ENCODE peak calls at places on chromosome 21, in ten cellular contexts. One of them, this sample, is unnamed.

GRCh38 chr21:38913120-38913975 is 107.6 kb downstream of the ETS2 start:
- DNase-seq in stomach: peak; percentile 93
- DNase-seq in Peyer's patch: peak; percentile 94
- DNase-seq in heart left ventricle: peak; percentile 74
- DNase-seq in uterus: peak; percentile 82
- DNase-seq in suprapubic skin: peak; percentile 86
- DNase-seq in breast epithelium: peak; percentile 89
- DNase-seq in tibial nerve: peak; percentile 54
- DNase-seq in IMR-90: peak; percentile 69
- DNase-seq in sigmoid colon: peak; percentile 91
- DNase-seq in this sample: no peak

GRCh38 chr21:31252611-31253010 is 91.5 kb downstream of the TIAM1 start:
- DNase-seq in suprapubic skin: no peak
- DNase-seq in uterus: no peak
- DNase-seq in breast epithelium: no peak
- DNase-seq in stomach: no peak
- DNase-seq in sigmoid colon: no peak
- DNase-seq in heart left ventricle: no peak
- DNase-seq in tibial nerve: no peak
- DNase-seq in IMR-90: no peak
- DNase-seq in Peyer's patch: no peak
- DNase-seq in this sample: no peak

GRCh38 chr21:43686811-43687565 is 27.6 kb downstream of the RRP1B start:
- DNase-seq in sigmoid colon: no peak
- DNase-seq in Peyer's patch: no peak
- DNase-seq in tibial nerve: no peak
- DNase-seq in stomach: no peak
- DNase-seq in suprapubic skin: no peak
- DNase-seq in IMR-90: no peak
- DNase-seq in breast epithelium: no peak
- DNase-seq in uterus: no peak
- DNase-seq in heart left ventricle: no peak
- DNase-seq in this sample: no peak

GRCh38 chr21:26332873-26333272 is 162.3 kb upstream of the APP start:
- DNase-seq in suprapubic skin: no peak
- DNase-seq in breast epithelium: no peak
- DNase-seq in uterus: no peak
- DNase-seq in heart left ventricle: no peak
- DNase-seq in Peyer's patch: no peak
- DNase-seq in IMR-90: no peak
- DNase-seq in tibial nerve: no peak
- DNase-seq in sigmoid colon: no peak
- DNase-seq in stomach: no peak
- DNase-seq in this sample: no peak

GRCh38 chr21:27261676-27262075 is 294.8 kb upstream of the ADAMTS5 start:
- DNase-seq in tibial nerve: no peak
- DNase-seq in uterus: no peak
- DNase-seq in heart left ventricle: no peak
- DNase-seq in stomach: no peak
- DNase-seq in Peyer's patch: no peak
- DNase-seq in sigmoid colon: no peak
- DNase-seq in breast epithelium: no peak
- DNase-seq in suprapubic skin: no peak
- DNase-seq in IMR-90: no peak
- DNase-seq in this sample: no peak

GRCh38 chr21:34846601-34847112 is 177.9 kb downstream of the CLIC6 start:
- DNase-seq in uterus: no peak
- DNase-seq in heart left ventricle: no peak
- DNase-seq in tibial nerve: no peak
- DNase-seq in Peyer's patch: no peak
- DNase-seq in breast epithelium: no peak
- DNase-seq in IMR-90: peak; percentile 89
- DNase-seq in suprapubic skin: peak; percentile 69
- DNase-seq in sigmoid colon: no peak
- DNase-seq in stomach: no peak
- DNase-seq in this sample: no peak

GRCh38 chr21:44403106-44404020 is 49.9 kb downstream of the TRPM2 start:
- DNase-seq in stomach: no peak
- DNase-seq in IMR-90: no peak
- DNase-seq in sigmoid colon: no peak
- DNase-seq in uterus: no peak
- DNase-seq in heart left ventricle: no peak
- DNase-seq in Peyer's patch: no peak
- DNase-seq in suprapubic skin: no peak
- DNase-seq in tibial nerve: no peak
- DNase-seq in breast epithelium: no peak
- DNase-seq in this sample: no peak

GRCh38 chr21:38819719-38820147 is 14.0 kb downstream of the ETS2 start:
- DNase-seq in stomach: peak; percentile 58
- DNase-seq in suprapubic skin: no peak
- DNase-seq in uterus: no peak
- DNase-seq in IMR-90: peak; percentile 77
- DNase-seq in heart left ventricle: no peak
- DNase-seq in tibial nerve: no peak
- DNase-seq in breast epithelium: peak; percentile 67
- DNase-seq in sigmoid colon: no peak
- DNase-seq in Peyer's patch: no peak
- DNase-seq in this sample: no peak

GRCh38 chr21:33734326-33734725 is 92.0 kb downstream of the ITSN1 start:
- DNase-seq in suprapubic skin: no peak
- DNase-seq in Peyer's patch: no peak
- DNase-seq in tibial nerve: no peak
- DNase-seq in sigmoid colon: no peak
- DNase-seq in heart left ventricle: no peak
- DNase-seq in IMR-90: peak; percentile 58
- DNase-seq in uterus: no peak
- DNase-seq in breast epithelium: no peak
- DNase-seq in stomach: no peak
- DNase-seq in this sample: no peak

GRCh38 chr21:27423906-27424595 is 457.2 kb upstream of the ADAMTS5 start:
- DNase-seq in tibial nerve: no peak
- DNase-seq in heart left ventricle: no peak
- DNase-seq in Peyer's patch: no peak
- DNase-seq in stomach: no peak
- DNase-seq in IMR-90: peak; percentile 69
- DNase-seq in sigmoid colon: no peak
- DNase-seq in breast epithelium: no peak
- DNase-seq in uterus: no peak
- DNase-seq in suprapubic skin: no peak
- DNase-seq in this sample: no peak

GRCh38 chr21:26811031-26811430 is 34.2 kb downstream of the ADAMTS1 start:
- DNase-seq in IMR-90: peak; percentile 82
- DNase-seq in uterus: no peak
- DNase-seq in suprapubic skin: no peak
- DNase-seq in heart left ventricle: no peak
- DNase-seq in tibial nerve: no peak
- DNase-seq in Peyer's patch: no peak
- DNase-seq in breast epithelium: no peak
- DNase-seq in stomach: no peak
- DNase-seq in sigmoid colon: no peak
- DNase-seq in this sample: no peak

GRCh38 chr21:29873908-29874307 is 65.9 kb downstream of the GRIK1 start:
- DNase-seq in tibial nerve: no peak
- DNase-seq in Peyer's patch: no peak
- DNase-seq in suprapubic skin: no peak
- DNase-seq in breast epithelium: no peak
- DNase-seq in sigmoid colon: no peak
- DNase-seq in heart left ventricle: no peak
- DNase-seq in IMR-90: no peak
- DNase-seq in uterus: no peak
- DNase-seq in stomach: no peak
- DNase-seq in this sample: no peak

GRCh38 chr21:43339668-43340067 is 87.3 kb downstream of the SIK1 start:
- DNase-seq in IMR-90: no peak
- DNase-seq in uterus: peak; percentile 34
- DNase-seq in sigmoid colon: no peak
- DNase-seq in heart left ventricle: no peak
- DNase-seq in tibial nerve: no peak
- DNase-seq in Peyer's patch: no peak
- DNase-seq in suprapubic skin: no peak
- DNase-seq in stomach: no peak
- DNase-seq in breast epithelium: no peak
- DNase-seq in this sample: no peak

GRCh38 chr21:35294231-35294898 is 245.3 kb upstream of the RUNX1 start:
- DNase-seq in breast epithelium: peak; percentile 90
- DNase-seq in uterus: no peak
- DNase-seq in heart left ventricle: no peak
- DNase-seq in IMR-90: no peak
- DNase-seq in tibial nerve: no peak
- DNase-seq in suprapubic skin: no peak
- DNase-seq in Peyer's patch: peak; percentile 61
- DNase-seq in sigmoid colon: no peak
- DNase-seq in stomach: peak; percentile 54
- DNase-seq in this sample: no peak

GRCh38 chr21:33495743-33496142 is 4.2 kb upstream of the DNAJC28 start:
- DNase-seq in uterus: no peak
- DNase-seq in sigmoid colon: no peak
- DNase-seq in suprapubic skin: no peak
- DNase-seq in IMR-90: no peak
- DNase-seq in heart left ventricle: no peak
- DNase-seq in stomach: no peak
- DNase-seq in tibial nerve: no peak
- DNase-seq in breast epithelium: no peak
- DNase-seq in Peyer's patch: no peak
- DNase-seq in this sample: no peak

GRCh38 chr21:24259241-24259640 is 1348.0 kb downstream of the MRPL39 start:
- DNase-seq in Peyer's patch: no peak
- DNase-seq in breast epithelium: no peak
- DNase-seq in uterus: no peak
- DNase-seq in IMR-90: peak; percentile 83
- DNase-seq in suprapubic skin: no peak
- DNase-seq in stomach: no peak
- DNase-seq in heart left ventricle: no peak
- DNase-seq in tibial nerve: no peak
- DNase-seq in sigmoid colon: no peak
- DNase-seq in this sample: no peak
- TF ChIP-seq CTCF in Peyer's patch: no peak
- TF ChIP-seq CTCF in breast epithelium: no peak
- TF ChIP-seq CTCF in uterus: no peak
- TF ChIP-seq CTCF in IMR-90: no peak
- TF ChIP-seq CTCF in suprapubic skin: no peak
- TF ChIP-seq CTCF in stomach: no peak
- TF ChIP-seq CTCF in heart left ventricle: no peak
- TF ChIP-seq CTCF in tibial nerve: no peak
- TF ChIP-seq CTCF in sigmoid colon: no peak
- TF ChIP-seq CTCF in this sample: no peak

GRCh38 chr21:37564341-37564923 is 197.9 kb downstream of the DYRK1A start:
- DNase-seq in tibial nerve: peak; percentile 55
- DNase-seq in IMR-90: peak; percentile 100
- DNase-seq in Peyer's patch: peak; percentile 89
- DNase-seq in heart left ventricle: peak; percentile 81
- DNase-seq in suprapubic skin: peak; percentile 88
- DNase-seq in uterus: peak; percentile 88
- DNase-seq in breast epithelium: peak; percentile 81
- DNase-seq in sigmoid colon: peak; percentile 90
- DNase-seq in stomach: peak; percentile 77
- DNase-seq in this sample: peak; percentile 98
- TF ChIP-seq POLR2A in tibial nerve: no peak
- TF ChIP-seq POLR2A in IMR-90: no peak
- TF ChIP-seq POLR2A in Peyer's patch: no peak
- TF ChIP-seq POLR2A in heart left ventricle: no peak
- TF ChIP-seq POLR2A in suprapubic skin: no peak
- TF ChIP-seq POLR2A in uterus: no peak
- TF ChIP-seq POLR2A in breast epithelium: no peak
- TF ChIP-seq POLR2A in sigmoid colon: no peak
- TF ChIP-seq POLR2A in stomach: no peak
- TF ChIP-seq POLR2A in this sample: no peak

GRCh38 chr21:32411366-32412161 is 942 bp upstream of the EVA1C start:
- DNase-seq in IMR-90: peak; percentile 38
- DNase-seq in suprapubic skin: peak; percentile 98
- DNase-seq in tibial nerve: peak; percentile 90
- DNase-seq in sigmoid colon: peak; percentile 97
- DNase-seq in Peyer's patch: peak; percentile 95
- DNase-seq in uterus: peak; percentile 95
- DNase-seq in stomach: peak; percentile 97
- DNase-seq in heart left ventricle: peak; percentile 96
- DNase-seq in breast epithelium: peak; percentile 85
- DNase-seq in this sample: no peak

GRCh38 chr21:32414579-32415358 is 2.3 kb downstream of the EVA1C start:
- DNase-seq in stomach: no peak
- DNase-seq in breast epithelium: no peak
- DNase-seq in tibial nerve: no peak
- DNase-seq in suprapubic skin: no peak
- DNase-seq in sigmoid colon: no peak
- DNase-seq in Peyer's patch: no peak
- DNase-seq in heart left ventricle: no peak
- DNase-seq in uterus: no peak
- DNase-seq in IMR-90: peak; percentile 63
- DNase-seq in this sample: no peak

GRCh38 chr21:32412162-32412997 is at the start of gene EVA1C:
- DNase-seq in heart left ventricle: peak; percentile 75
- DNase-seq in uterus: peak; percentile 82
- DNase-seq in Peyer's patch: peak; percentile 81
- DNase-seq in IMR-90: peak; percentile 30
- DNase-seq in sigmoid colon: peak; percentile 88
- DNase-seq in tibial nerve: peak; percentile 49
- DNase-seq in stomach: peak; percentile 83
- DNase-seq in suprapubic skin: peak; percentile 85
- DNase-seq in breast epithelium: peak; percentile 53
- DNase-seq in this sample: no peak

GRCh38 chr21:32413697-32414578 is 1.4 kb downstream of the EVA1C start:
- DNase-seq in IMR-90: no peak
- DNase-seq in Peyer's patch: no peak
- DNase-seq in breast epithelium: no peak
- DNase-seq in heart left ventricle: no peak
- DNase-seq in suprapubic skin: no peak
- DNase-seq in sigmoid colon: peak; percentile 81
- DNase-seq in tibial nerve: peak; percentile 43
- DNase-seq in stomach: no peak
- DNase-seq in uterus: peak; percentile 74
- DNase-seq in this sample: no peak

DNA sequence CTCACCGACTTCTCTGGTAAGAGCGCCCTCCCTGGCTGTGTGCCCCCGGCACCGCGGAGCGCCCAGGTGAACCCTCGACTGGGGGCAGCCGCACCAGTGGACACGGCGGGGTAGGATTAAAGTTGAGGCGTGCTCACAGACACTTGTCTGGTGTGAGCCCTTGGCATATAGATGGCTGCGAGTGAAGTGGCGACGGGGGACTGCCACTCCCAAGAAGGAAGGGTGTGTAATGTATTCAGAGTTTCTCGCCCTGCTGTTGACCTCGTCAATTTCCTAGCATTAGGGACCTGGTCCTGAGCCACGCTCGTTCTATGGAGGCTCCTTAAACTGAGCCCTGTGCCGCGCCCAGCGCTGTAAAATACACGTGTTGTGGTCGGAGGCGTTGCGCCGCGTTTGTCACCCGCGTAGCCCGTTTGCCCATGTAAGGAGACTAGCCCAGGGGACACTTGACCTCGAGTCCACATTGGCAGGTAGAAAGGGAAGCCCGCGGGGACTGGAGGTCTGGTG is 545 bp downstream of the EVA1C start:
- DNase-seq in uterus: peak; percentile 63
- DNase-seq in heart left ventricle: peak; percentile 58
- DNase-seq in suprapubic skin: no peak
- DNase-seq in Peyer's patch: peak; percentile 72
- DNase-seq in breast epithelium: peak; percentile 62
- DNase-seq in sigmoid colon: peak; percentile 81
- DNase-seq in stomach: peak; percentile 57
- DNase-seq in tibial nerve: peak; percentile 41
- DNase-seq in IMR-90: no peak
- DNase-seq in this sample: no peak
- TF ChIP-seq CTCF in uterus: no peak
- TF ChIP-seq CTCF in heart left ventricle: no peak
- TF ChIP-seq CTCF in suprapubic skin: no peak
- TF ChIP-seq CTCF in Peyer's patch: no peak
- TF ChIP-seq CTCF in breast epithelium: no peak
- TF ChIP-seq CTCF in sigmoid colon: no peak
- TF ChIP-seq CTCF in stomach: no peak
- TF ChIP-seq CTCF in tibial nerve: no peak
- TF ChIP-seq CTCF in IMR-90: no peak
- TF ChIP-seq CTCF in this sample: no peak

GRCh38 chr21:17512245-17513213 is at the start of gene CXADR:
- DNase-seq in heart left ventricle: peak; percentile 85
- DNase-seq in IMR-90: no peak
- DNase-seq in stomach: peak; percentile 93
- DNase-seq in suprapubic skin: no peak
- DNase-seq in sigmoid colon: no peak
- DNase-seq in uterus: peak; percentile 44
- DNase-seq in Peyer's patch: peak; percentile 92
- DNase-seq in breast epithelium: peak; percentile 65
- DNase-seq in tibial nerve: no peak
- DNase-seq in this sample: no peak
- TF ChIP-seq POLR2A in heart left ventricle: peak; percentile 40
- TF ChIP-seq POLR2A in IMR-90: no peak
- TF ChIP-seq POLR2A in stomach: peak; percentile 89
- TF ChIP-seq POLR2A in suprapubic skin: peak; percentile 32
- TF ChIP-seq POLR2A in sigmoid colon: no peak
- TF ChIP-seq POLR2A in uterus: no peak
- TF ChIP-seq POLR2A in Peyer's patch: peak; percentile 95
- TF ChIP-seq POLR2A in breast epithelium: no peak
- TF ChIP-seq POLR2A in tibial nerve: no peak
- TF ChIP-seq POLR2A in this sample: no peak

This sample was measured in NB4.